ENCODE peak calls at places on chromosomes 6 and 20, in four cellular contexts. One of them, this sample, is unnamed.

GRCh38 chr6:46734867-46735719 is at the start of gene PLA2G7:
- DNase-seq in right cardiac atrium: peak
- DNase-seq in NCI-H1436 treated with DMSO at 0.1 percent for 48 hours: no peak
- DNase-seq in EL: peak
- DNase-seq in this sample: no peak

GRCh38 chr20:39378781-39379180 is 416.6 kb downstream of the DHX35 start:
- DNase-seq in right cardiac atrium: no peak
- DNase-seq in NCI-H1436 treated with DMSO at 0.1 percent for 48 hours: no peak
- DNase-seq in EL: no peak
- DNase-seq in this sample: no peak

GRCh38 chr20:1838479-1839279 is 56.5 kb upstream of the SIRPA start:
- DNase-seq in right cardiac atrium: no peak
- DNase-seq in NCI-H1436 treated with DMSO at 0.1 percent for 48 hours: no peak
- DNase-seq in EL: no peak
- DNase-seq in this sample: no peak

GRCh38 chr6:129890164-129890563 is 29.0 kb upstream of the TMEM244 start:
- DNase-seq in right cardiac atrium: no peak
- DNase-seq in NCI-H1436 treated with DMSO at 0.1 percent for 48 hours: no peak
- DNase-seq in EL: peak
- DNase-seq in this sample: no peak

GRCh38 chr6:31355540-31355988 is 1.4 kb downstream of the HLA-B start:
- DNase-seq in right cardiac atrium: no peak
- DNase-seq in NCI-H1436 treated with DMSO at 0.1 percent for 48 hours: no peak
- DNase-seq in EL: no peak
- DNase-seq in this sample: no peak

GRCh38 chr6:105135907-105136432 is 43.8 kb downstream of the POPDC3 start:
- DNase-seq in right cardiac atrium: no peak
- DNase-seq in NCI-H1436 treated with DMSO at 0.1 percent for 48 hours: no peak
- DNase-seq in EL: peak
- DNase-seq in this sample: no peak

GRCh38 chr6:30810813-30811329 is 66.5 kb upstream of the IER3 start:
- DNase-seq in right cardiac atrium: no peak
- DNase-seq in NCI-H1436 treated with DMSO at 0.1 percent for 48 hours: no peak
- DNase-seq in EL: no peak
- DNase-seq in this sample: peak

GRCh38 chr6:75747985-75748742 is 875 bp upstream of the MYO6 start:
- DNase-seq in right cardiac atrium: no peak
- DNase-seq in NCI-H1436 treated with DMSO at 0.1 percent for 48 hours: no peak
- DNase-seq in EL: no peak
- DNase-seq in this sample: peak

GRCh38 chr6:29777319-29777718 is 50.3 kb upstream of the HLA-G start:
- DNase-seq in right cardiac atrium: no peak
- DNase-seq in NCI-H1436 treated with DMSO at 0.1 percent for 48 hours: no peak
- DNase-seq in EL: no peak
- DNase-seq in this sample: no peak

GRCh38 chr20:61299088-61299487 is 47.0 kb downstream of the CDH4 start:
- DNase-seq in right cardiac atrium: no peak
- DNase-seq in NCI-H1436 treated with DMSO at 0.1 percent for 48 hours: no peak
- DNase-seq in EL: no peak
- DNase-seq in this sample: no peak

GRCh38 chr20:7692478-7692877 is 247.8 kb downstream of the HAO1 start:
- DNase-seq in right cardiac atrium: no peak
- DNase-seq in NCI-H1436 treated with DMSO at 0.1 percent for 48 hours: no peak
- DNase-seq in EL: no peak
- DNase-seq in this sample: no peak

GRCh38 chr6:36893976-36894932 is 8.5 kb downstream of the C6orf89 start:
- DNase-seq in right cardiac atrium: no peak
- DNase-seq in NCI-H1436 treated with DMSO at 0.1 percent for 48 hours: no peak
- DNase-seq in EL: no peak
- DNase-seq in this sample: no peak

GRCh38 chr20:57097245-57097935 is 169.1 kb downstream of the BMP7 start:
- DNase-seq in right cardiac atrium: no peak
- DNase-seq in NCI-H1436 treated with DMSO at 0.1 percent for 48 hours: no peak
- DNase-seq in EL: no peak
- DNase-seq in this sample: no peak

GRCh38 chr20:63173552-63174191 is 42.3 kb downstream of the YTHDF1 start:
- DNase-seq in right cardiac atrium: no peak
- DNase-seq in NCI-H1436 treated with DMSO at 0.1 percent for 48 hours: no peak
- DNase-seq in EL: no peak
- DNase-seq in this sample: no peak

GRCh38 chr20:60262967-60263603 is 304.9 kb downstream of the CDH26 start:
- DNase-seq in right cardiac atrium: peak
- DNase-seq in NCI-H1436 treated with DMSO at 0.1 percent for 48 hours: no peak
- DNase-seq in EL: peak
- DNase-seq in this sample: peak

GRCh38 chr20:31567380-31567720 is 37.7 kb upstream of the ID1 start:
- DNase-seq in right cardiac atrium: no peak
- DNase-seq in NCI-H1436 treated with DMSO at 0.1 percent for 48 hours: no peak
- DNase-seq in EL: no peak
- DNase-seq in this sample: no peak

GRCh38 chr20:43838703-43839060 is 76.0 kb upstream of the TOX2 start:
- DNase-seq in right cardiac atrium: no peak
- DNase-seq in NCI-H1436 treated with DMSO at 0.1 percent for 48 hours: no peak
- DNase-seq in EL: no peak
- DNase-seq in this sample: no peak

GRCh38 chr6:46407785-46408530 is 83.3 kb downstream of the RCAN2 start:
- DNase-seq in right cardiac atrium: no peak
- DNase-seq in NCI-H1436 treated with DMSO at 0.1 percent for 48 hours: no peak
- DNase-seq in EL: no peak
- DNase-seq in this sample: no peak

GRCh38 chr6:137193256-137194070 is 20.0 kb upstream of the IL22RA2 start:
- DNase-seq in right cardiac atrium: no peak
- DNase-seq in NCI-H1436 treated with DMSO at 0.1 percent for 48 hours: no peak
- DNase-seq in EL: no peak
- DNase-seq in this sample: no peak

GRCh38 chr6:139373154-139373927 is 1.1 kb downstream of the CITED2 start:
- DNase-seq in right cardiac atrium: peak
- DNase-seq in NCI-H1436 treated with DMSO at 0.1 percent for 48 hours: no peak
- DNase-seq in EL: peak
- DNase-seq in this sample: peak

GRCh38 chr6:14713561-14713960 is 532.3 kb upstream of the JARID2 start:
- DNase-seq in right cardiac atrium: no peak
- DNase-seq in NCI-H1436 treated with DMSO at 0.1 percent for 48 hours: no peak
- DNase-seq in EL: peak
- DNase-seq in this sample: no peak

GRCh38 chr6:15293674-15294073 is 47.8 kb downstream of the JARID2 start:
- DNase-seq in right cardiac atrium: no peak
- DNase-seq in NCI-H1436 treated with DMSO at 0.1 percent for 48 hours: no peak
- DNase-seq in EL: no peak
- DNase-seq in this sample: no peak

GRCh38 chr6:43219814-43220213 is 9.5 kb downstream of the DNPH1 start:
- DNase-seq in right cardiac atrium: no peak
- DNase-seq in NCI-H1436 treated with DMSO at 0.1 percent for 48 hours: no peak
- DNase-seq in EL: no peak
- DNase-seq in this sample: no peak

GRCh38 chr20:48308232-48308781 is 519.5 kb downstream of the PREX1 start:
- DNase-seq in right cardiac atrium: no peak
- DNase-seq in NCI-H1436 treated with DMSO at 0.1 percent for 48 hours: no peak
- DNase-seq in EL: no peak
- DNase-seq in this sample: no peak

GRCh38 chr6:45898941-45899682 is 116.5 kb downstream of the CLIC5 start:
- DNase-seq in right cardiac atrium: no peak
- DNase-seq in NCI-H1436 treated with DMSO at 0.1 percent for 48 hours: no peak
- DNase-seq in EL: no peak
- DNase-seq in this sample: no peak

GRCh38 chr6:157813757-157814455 is 9.1 kb upstream of the SNX9 start:
- DNase-seq in right cardiac atrium: no peak
- DNase-seq in NCI-H1436 treated with DMSO at 0.1 percent for 48 hours: no peak
- DNase-seq in EL: peak
- DNase-seq in this sample: no peak

GRCh38 chr20:33566781-33567603 is 77.1 kb downstream of the CBFA2T2 start:
- DNase-seq in right cardiac atrium: no peak
- DNase-seq in NCI-H1436 treated with DMSO at 0.1 percent for 48 hours: no peak
- DNase-seq in EL: no peak
- DNase-seq in this sample: no peak

GRCh38 chr6:34021001-34021838 is 124.7 kb downstream of the GRM4 start:
- DNase-seq in right cardiac atrium: no peak
- DNase-seq in NCI-H1436 treated with DMSO at 0.1 percent for 48 hours: peak
- DNase-seq in EL: no peak
- DNase-seq in this sample: no peak

GRCh38 chr6:17968081-17968518 is 19.3 kb downstream of the KIF13A start:
- DNase-seq in right cardiac atrium: no peak
- DNase-seq in NCI-H1436 treated with DMSO at 0.1 percent for 48 hours: no peak
- DNase-seq in EL: peak
- DNase-seq in this sample: no peak

GRCh38 chr20:60361761-60362410 is 403.7 kb downstream of the CDH26 start:
- DNase-seq in right cardiac atrium: no peak
- DNase-seq in NCI-H1436 treated with DMSO at 0.1 percent for 48 hours: no peak
- DNase-seq in EL: no peak
- DNase-seq in this sample: no peak

GRCh38 chr6:138769102-138769676 is 4.4 kb upstream of the CCDC28A start:
- DNase-seq in right cardiac atrium: no peak
- DNase-seq in NCI-H1436 treated with DMSO at 0.1 percent for 48 hours: no peak
- DNase-seq in EL: no peak
- DNase-seq in this sample: no peak

GRCh38 chr6:113209315-113209714 is 647.8 kb upstream of the MARCKS start:
- DNase-seq in right cardiac atrium: no peak
- DNase-seq in NCI-H1436 treated with DMSO at 0.1 percent for 48 hours: no peak
- DNase-seq in EL: no peak
- DNase-seq in this sample: no peak

GRCh38 chr20:46348972-46349741 is 40.9 kb upstream of the CDH22 start:
- DNase-seq in right cardiac atrium: peak
- DNase-seq in NCI-H1436 treated with DMSO at 0.1 percent for 48 hours: no peak
- DNase-seq in EL: peak
- DNase-seq in this sample: peak

GRCh38 chr6:82511546-82511945 is 147.9 kb downstream of the TPBG start:
- DNase-seq in right cardiac atrium: no peak
- DNase-seq in NCI-H1436 treated with DMSO at 0.1 percent for 48 hours: no peak
- DNase-seq in EL: no peak
- DNase-seq in this sample: no peak

GRCh38 chr6:40888456-40888990 is 150.5 kb downstream of the UNC5CL start:
- DNase-seq in right cardiac atrium: no peak
- DNase-seq in NCI-H1436 treated with DMSO at 0.1 percent for 48 hours: no peak
- DNase-seq in EL: no peak
- DNase-seq in this sample: no peak

GRCh38 chr6:46486186-46486585 is 5.1 kb downstream of the RCAN2 start:
- DNase-seq in right cardiac atrium: no peak
- DNase-seq in NCI-H1436 treated with DMSO at 0.1 percent for 48 hours: no peak
- DNase-seq in EL: peak
- DNase-seq in this sample: no peak

This sample was measured in memory B cell.